ENCODE peak calls at places on chromosomes 13 and 19, in eight cellular contexts. Q, S, X, G, N, U, J and D are unnamed samples.

GRCh38 chr13:112674412-112675383 is 15.1 kb upstream of the ATP11A start:
- DNase-seq in Q (peak), S (no peak), X (peak), G (no peak), N (peak), U (no peak), J (no peak), D (no peak)

GRCh38 chr13:18936104-18936503 is 245.5 kb downstream of the TUBA3C start:
- DNase-seq in Q (no peak), S (no peak), X (no peak), G (no peak), N (no peak), U (no peak), J (no peak), D (no peak)

GRCh38 chr13:44854264-44855060 is 134.8 kb downstream of the NUFIP1 start:
- DNase-seq in Q (peak), S (no peak), X (no peak), G (no peak), N (no peak), U (no peak), J (no peak), D (no peak)

GRCh38 chr19:47729468-47729798 is 15.9 kb upstream of the NOP53 start:
- DNase-seq in Q (no peak), S (peak), X (no peak), G (no peak), N (peak), U (no peak), J (no peak), D (no peak)

GRCh38 chr13:69603144-69603853 is 504.3 kb upstream of the ATXN8OS start:
- DNase-seq in Q (no peak), S (no peak), X (no peak), G (no peak), N (no peak), U (no peak), J (no peak), D (no peak)

GRCh38 chr13:73141292-73141771 is 82.5 kb downstream of the KLF5 start:
- DNase-seq in Q (peak), S (no peak), X (no peak), G (no peak), N (no peak), U (no peak), J (peak), D (peak)

GRCh38 chr19:1408300-1409203 is 1.2 kb downstream of the DAZAP1 start:
- DNase-seq in Q (peak), S (peak), X (peak), G (peak), N (peak), U (peak), J (no peak), D (no peak)

GRCh38 chr19:47272448-47273312 is 2.0 kb upstream of the INAFM1 start:
- DNase-seq in Q (no peak), S (no peak), X (no peak), G (no peak), N (no peak), U (peak), J (no peak), D (no peak)

GRCh38 chr19:23925285-23925684 is 10.6 kb downstream of the ZNF726 start:
- DNase-seq in Q (no peak), S (no peak), X (no peak), G (no peak), N (no peak), U (no peak), J (no peak), D (no peak)

GRCh38 chr13:112113355-112113754 is 46.4 kb downstream of the SOX1 start:
- DNase-seq in Q (peak), S (no peak), X (no peak), G (no peak), N (no peak), U (no peak), J (no peak), D (no peak)

GRCh38 chr13:23959231-23959862 is 62.0 kb upstream of the C1QTNF9B start:
- DNase-seq in Q (no peak), S (no peak), X (no peak), G (no peak), N (no peak), U (peak), J (no peak), D (no peak)

GRCh38 chr19:51372649-51373504 is at the start of gene NKG7:
- DNase-seq in Q (no peak), S (no peak), X (peak), G (peak), N (peak), U (no peak), J (no peak), D (no peak)

GRCh38 chr13:24716011-24716410 is 35.8 kb downstream of the ATP12A start:
- DNase-seq in Q (no peak), S (no peak), X (no peak), G (no peak), N (no peak), U (no peak), J (no peak), D (no peak)

GRCh38 chr19:588758-589692 is 656 bp upstream of the HCN2 start:
- DNase-seq in Q (peak), S (no peak), X (no peak), G (no peak), N (no peak), U (no peak), J (no peak), D (no peak)

GRCh38 chr13:35210234-35210633 is 266.3 kb downstream of the MAB21L1 start:
- DNase-seq in Q (no peak), S (no peak), X (no peak), G (no peak), N (no peak), U (no peak), J (peak), D (no peak)

GRCh38 chr19:2974342-2974932 is 2.9 kb upstream of the TLE6 start:
- DNase-seq in Q (no peak), S (no peak), X (no peak), G (no peak), N (no peak), U (peak), J (no peak), D (no peak)

GRCh38 chr13:75181906-75182305 is 300.1 kb downstream of the TBC1D4 start:
- DNase-seq in Q (no peak), S (no peak), X (no peak), G (no peak), N (no peak), U (no peak), J (no peak), D (peak)

GRCh38 chr19:7657047-7657779 is 11.6 kb upstream of the RETN start:
- DNase-seq in Q (no peak), S (no peak), X (no peak), G (peak), N (peak), U (no peak), J (no peak), D (no peak)

GRCh38 chr13:25148005-25148798 is 23.9 kb downstream of the AMER2 start:
- DNase-seq in Q (no peak), S (no peak), X (no peak), G (no peak), N (no peak), U (peak), J (no peak), D (no peak)

GRCh38 chr19:12973236-12973635 is 3.9 kb downstream of the DAND5 start:
- DNase-seq in Q (no peak), S (no peak), X (no peak), G (no peak), N (no peak), U (no peak), J (no peak), D (no peak)

GRCh38 chr19:10270616-10271394 is at the start of gene ICAM1:
- DNase-seq in Q (peak), S (peak), X (peak), G (peak), N (peak), U (peak), J (peak), D (no peak)

GRCh38 chr19:1070576-1070930 is 3.6 kb downstream of the ARHGAP45 start:
- DNase-seq in Q (no peak), S (peak), X (no peak), G (no peak), N (no peak), U (no peak), J (no peak), D (no peak)

GRCh38 chr13:114054269-114054668 is 78.2 kb downstream of the RASA3 start:
- DNase-seq in Q (no peak), S (peak), X (no peak), G (no peak), N (no peak), U (no peak), J (no peak), D (no peak)

GRCh38 chr13:50511877-50512332 is 331.6 kb downstream of the DLEU7 start:
- DNase-seq in Q (no peak), S (no peak), X (no peak), G (no peak), N (no peak), U (no peak), J (peak), D (no peak)

GRCh38 chr19:54136086-54136863 is 1.3 kb upstream of the CNOT3 start:
- DNase-seq in Q (no peak), S (no peak), X (no peak), G (no peak), N (no peak), U (no peak), J (no peak), D (no peak)

GRCh38 chr19:50204811-50205675 is 1.6 kb downstream of the MYH14 start:
- DNase-seq in Q (peak), S (peak), X (no peak), G (no peak), N (no peak), U (peak), J (no peak), D (no peak)

GRCh38 chr19:3374369-3375112 is 8.2 kb downstream of the NFIC start:
- DNase-seq in Q (no peak), S (no peak), X (no peak), G (no peak), N (no peak), U (peak), J (no peak), D (no peak)

GRCh38 chr13:99605417-99606321 is 104.4 kb downstream of the TM9SF2 start:
- DNase-seq in Q (peak), S (peak), X (peak), G (peak), N (peak), U (peak), J (no peak), D (no peak)

GRCh38 chr19:10836478-10837325 is 690 bp upstream of the TMED1 start:
- DNase-seq in Q (no peak), S (peak), X (no peak), G (peak), N (peak), U (peak), J (no peak), D (no peak)

GRCh38 chr13:60163525-60164471 is at the start of gene DIAPH3:
- DNase-seq in Q (peak), S (peak), X (peak), G (peak), N (peak), U (peak), J (peak), D (peak)

GRCh38 chr19:33998302-33998701 is 174.0 kb upstream of the LSM14A start:
- DNase-seq in Q (peak), S (no peak), X (no peak), G (no peak), N (no peak), U (no peak), J (no peak), D (no peak)

GRCh38 chr13:110907951-110908898 is 6.6 kb downstream of the ANKRD10 start:
- DNase-seq in Q (peak), S (no peak), X (no peak), G (no peak), N (no peak), U (peak), J (no peak), D (no peak)

GRCh38 chr13:80337706-80338105 is 3.2 kb downstream of the SPRY2 start:
- DNase-seq in Q (no peak), S (no peak), X (no peak), G (no peak), N (no peak), U (no peak), J (peak), D (no peak)

GRCh38 chr13:106143392-106143791 is 392.1 kb downstream of the EFNB2 start:
- DNase-seq in Q (no peak), S (no peak), X (no peak), G (no peak), N (no peak), U (no peak), J (no peak), D (peak)

GRCh38 chr13:109272595-109273325 is 513.6 kb downstream of the IRS2 start:
- DNase-seq in Q (no peak), S (no peak), X (no peak), G (no peak), N (no peak), U (no peak), J (no peak), D (no peak)

GRCh38 chr13:44188257-44188656 is 185.4 kb upstream of the SERP2 start:
- DNase-seq in Q (no peak), S (no peak), X (no peak), G (no peak), N (no peak), U (no peak), J (no peak), D (no peak)